ENCODE peak calls at places on chromosomes 12 and 14, in nine cellular contexts. X is fibroblast of lung, V is ovary, R is uterus, A is HFFc6, O is thoracic aorta, Z is PC-3, Q is pancreas, E is right atrium auricular region. K is an unnamed sample.

GRCh38 chr14:95015046-95015445 is 142.3 kb downstream of the DICER1 start:
- DNase-seq in X (no peak), V (no peak), R (no peak), A (no peak), O (no peak), Z (no peak), Q (no peak), E (no peak), K (no peak)

GRCh38 chr12:65308001-65308400 is 29.5 kb downstream of the MSRB3 start:
- DNase-seq in X (no peak), V (no peak), R (no peak), A (peak; percentile 13), O (no peak), Z (peak; percentile 32), Q (no peak), E (no peak), K (no peak)

GRCh38 chr12:128810182-128811127 is 13.3 kb downstream of the SLC15A4 start:
- DNase-seq in X (peak; percentile 22), V (no peak), R (no peak), A (peak; percentile 15), O (no peak), Z (no peak), Q (no peak), E (peak; percentile 83), K (no peak)

GRCh38 chr12:52147367-52147972 is 44.3 kb downstream of the KRT80 start:
- DNase-seq in X (peak; percentile 100), V (peak; percentile 83), R (peak; percentile 78), A (peak; percentile 99), O (peak; percentile 91), Z (peak; percentile 99), Q (peak; percentile 74), E (peak; percentile 98), K (peak; percentile 97)

GRCh38 chr14:33287204-33287603 is 348.5 kb downstream of the NPAS3 start:
- DNase-seq in X (peak; percentile 57), V (no peak), R (no peak), A (no peak), O (no peak), Z (peak; percentile 34), Q (peak; percentile 78), E (no peak), K (no peak)

GRCh38 chr12:70671698-70672097 is 34.5 kb upstream of the PTPRB start:
- DNase-seq in X (no peak), V (no peak), R (no peak), A (no peak), O (no peak), Z (no peak), Q (no peak), E (no peak), K (no peak)

GRCh38 chr12:52616680-52617402 is 1.5 kb downstream of the KRT73 start:
- DNase-seq in X (no peak), V (no peak), R (no peak), A (no peak), O (no peak), Z (no peak), Q (no peak), E (peak; percentile 21), K (peak; percentile 78)

GRCh38 chr14:81427348-81428058 is 27.4 kb upstream of the STON2 start:
- DNase-seq in X (peak; percentile 21), V (peak; percentile 26), R (no peak), A (no peak), O (no peak), Z (peak; percentile 11), Q (no peak), E (no peak), K (no peak)

GRCh38 chr12:18250313-18250916 is 10.9 kb upstream of the PIK3C2G start:
- DNase-seq in X (peak; percentile 60), V (peak; percentile 25), R (no peak), A (peak; percentile 66), O (no peak), Z (peak; percentile 75), Q (no peak), E (no peak), K (no peak)

DNA sequence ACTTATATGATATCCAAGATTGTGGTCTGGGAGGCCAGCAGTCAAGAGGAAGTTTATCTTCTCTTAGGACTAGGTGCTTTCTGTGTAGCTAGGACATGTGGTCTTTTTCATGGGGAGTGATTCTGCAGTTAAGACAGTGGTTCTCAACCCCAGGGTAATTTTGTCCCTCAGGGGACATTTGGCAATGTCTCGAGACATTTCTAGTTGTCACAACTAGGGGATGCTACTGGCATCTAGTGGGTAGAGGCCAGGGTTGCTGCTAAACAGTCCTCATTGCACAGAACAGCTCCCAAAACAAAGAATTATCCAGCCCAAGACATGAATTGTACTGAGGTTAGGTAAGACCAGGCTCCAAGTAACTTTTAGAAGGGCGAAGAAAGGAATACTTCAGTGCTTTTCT is 20.0 kb downstream of the AMDHD1 start:
- DNase-seq in X (no peak), V (no peak), R (no peak), A (no peak), O (no peak), Z (peak; percentile 52), Q (no peak), E (no peak), K (no peak)
- TF ChIP-seq CTCF in X (no peak), V (no peak), R (no peak), A (no peak), O (no peak), Z (peak; percentile 69), Q (no peak), E (no peak), K (peak; percentile 28)

GRCh38 chr12:49263400-49263763 is 1.5 kb upstream of the TUBA1C start:
- DNase-seq in X (no peak), V (no peak), R (no peak), A (no peak), O (no peak), Z (no peak), Q (no peak), E (no peak), K (no peak)

GRCh38 chr12:49259452-49259851 is 5.4 kb upstream of the TUBA1C start:
- DNase-seq in X (no peak), V (no peak), R (no peak), A (no peak), O (no peak), Z (no peak), Q (no peak), E (no peak), K (no peak)

GRCh38 chr12:49260831-49261363 is 4.0 kb upstream of the TUBA1C start:
- DNase-seq in X (no peak), V (no peak), R (no peak), A (no peak), O (no peak), Z (no peak), Q (no peak), E (no peak), K (no peak)

GRCh38 chr12:49260165-49260564 is 4.7 kb upstream of the TUBA1C start:
- DNase-seq in X (peak; percentile 57), V (no peak), R (no peak), A (no peak), O (no peak), Z (peak; percentile 80), Q (no peak), E (no peak), K (no peak)

DNA sequence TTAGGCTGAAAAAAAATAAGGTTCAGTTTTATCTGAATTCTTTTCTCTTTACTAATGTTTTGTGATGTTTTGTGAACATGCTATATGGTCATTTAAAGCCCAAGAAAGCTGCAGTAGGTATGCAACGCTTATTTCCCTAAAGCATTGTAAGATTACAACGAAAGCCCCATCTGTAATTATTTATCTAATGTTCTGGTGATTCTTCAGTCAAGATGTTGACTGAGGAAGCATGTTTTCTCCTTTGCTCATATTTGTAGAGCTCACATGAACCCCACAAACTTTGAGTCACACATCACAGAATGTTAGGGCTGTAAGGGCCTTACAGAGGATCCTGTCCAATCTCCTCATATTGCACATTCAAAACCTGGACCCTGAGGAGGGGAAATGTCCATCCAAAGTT is 3.2 kb upstream of the TUBA1C start:
- DNase-seq in X (peak; percentile 33), V (no peak), R (no peak), A (peak; percentile 87), O (no peak), Z (no peak), Q (no peak), E (no peak), K (no peak)
- TF ChIP-seq CTCF in X (no peak), V (no peak), R (no peak), A (no peak), O (no peak), Z (no peak), Q (no peak), E (no peak), K (no peak)

GRCh38 chr12:68042212-68042699 is 53.0 kb downstream of the IFNG-AS1 start:
- DNase-seq in X (peak; percentile 9), V (no peak), R (no peak), A (no peak), O (no peak), Z (no peak), Q (no peak), E (no peak), K (no peak)
- TF ChIP-seq CTCF in X (no peak), V (no peak), R (no peak), A (no peak), O (no peak), Z (peak; percentile 10), Q (no peak), E (no peak), K (peak; percentile 8)

GRCh38 chr12:47766496-47767196 is 6.4 kb upstream of the SLC48A1 start:
- DNase-seq in X (no peak), V (no peak), R (no peak), A (no peak), O (no peak), Z (no peak), Q (no peak), E (no peak), K (no peak)
- TF ChIP-seq CTCF in X (no peak), V (no peak), R (no peak), A (no peak), O (no peak), Z (no peak), Q (no peak), E (no peak), K (no peak)

DNA sequence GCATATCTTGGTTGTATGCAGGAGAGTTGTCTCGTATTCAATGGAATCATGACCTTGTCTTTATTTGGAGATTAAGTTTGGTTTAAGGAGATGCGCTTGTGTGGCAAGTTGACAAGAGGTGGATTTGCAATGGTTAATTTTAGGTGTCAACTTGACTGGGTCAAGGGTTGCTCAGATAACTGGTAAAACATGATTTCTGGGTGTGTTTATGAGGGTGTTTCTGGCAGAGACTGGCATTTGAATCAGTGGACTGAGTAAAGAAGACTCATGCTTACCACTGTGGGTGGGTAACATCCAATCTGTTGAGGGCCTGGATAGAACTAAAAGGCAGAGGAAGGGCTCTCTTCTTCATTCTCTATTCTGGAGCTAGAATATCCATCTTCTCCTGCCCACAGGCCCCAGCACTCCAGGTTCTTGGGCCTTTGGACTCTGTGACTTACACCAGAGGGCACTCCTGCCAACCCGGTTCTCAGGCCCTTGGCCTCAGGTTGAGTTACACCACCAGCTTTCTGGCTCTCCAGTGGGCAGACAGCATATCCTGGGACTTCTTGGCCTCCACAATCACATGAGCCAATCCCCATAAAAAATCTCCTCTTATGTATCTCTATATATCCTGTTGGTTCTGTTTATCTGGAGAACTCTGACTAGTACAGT is 141.5 kb upstream of the ARID2 start:
- DNase-seq in X (no peak), V (no peak), R (no peak), A (no peak), O (no peak), Z (peak; percentile 38), Q (no peak), E (no peak), K (no peak)
- TF ChIP-seq CTCF in X (no peak), V (no peak), R (no peak), A (no peak), O (no peak), Z (peak; percentile 43), Q (no peak), E (no peak), K (no peak)

K was measured in osteocyte.